ENCODE peak calls at places on chromosomes 16 and 17, in six cellular contexts. Z is EH, K is heart left ventricle, Y is foreskin fibroblast, H is hypothalamus, U is mammary epithelial cell. O is an unnamed sample.

GRCh38 chr16:46743232-46743719 is 4.9 kb downstream of the MYLK3 start:
- DNase-seq in Z (peak), K (no peak), Y (peak), H (no peak), U (peak), O (peak)

GRCh38 chr17:21223086-21223485 is 9.1 kb upstream of the TMEM11 start:
- DNase-seq in Z (no peak), K (no peak), Y (no peak), H (no peak), U (no peak), O (no peak)

GRCh38 chr17:1006054-1006453 is 9.1 kb downstream of the TIMM22 start:
- DNase-seq in Z (no peak), K (no peak), Y (no peak), H (no peak), U (no peak), O (no peak)

GRCh38 chr17:79831367-79832210 is 7.7 kb downstream of the CBX4 start:
- DNase-seq in Z (no peak), K (peak), Y (no peak), H (peak), U (no peak), O (no peak)

GRCh38 chr17:41308918-41309359 is at the start of gene KRTAP16-1:
- DNase-seq in Z (no peak), K (no peak), Y (no peak), H (no peak), U (no peak), O (no peak)

GRCh38 chr16:81636298-81636960 is 142.7 kb upstream of the PLCG2 start:
- DNase-seq in Z (no peak), K (no peak), Y (no peak), H (no peak), U (no peak), O (peak)

GRCh38 chr17:72714357-72714966 is 378.0 kb downstream of the SLC39A11 start:
- DNase-seq in Z (no peak), K (no peak), Y (no peak), H (no peak), U (no peak), O (no peak)

GRCh38 chr17:61399131-61400057 is at the start of gene TBX2:
- DNase-seq in Z (peak), K (peak), Y (peak), H (no peak), U (peak), O (peak)

GRCh38 chr16:49953090-49953489 is 71.9 kb upstream of the CNEP1R1 start:
- DNase-seq in Z (no peak), K (no peak), Y (no peak), H (no peak), U (no peak), O (no peak)

GRCh38 chr17:66276328-66276937 is 26.0 kb upstream of the PRKCA start:
- DNase-seq in Z (peak), K (no peak), Y (peak), H (no peak), U (peak), O (peak)

GRCh38 chr16:13333336-13333735 is 431.9 kb downstream of the SHISA9 start:
- DNase-seq in Z (no peak), K (no peak), Y (peak), H (no peak), U (no peak), O (no peak)

GRCh38 chr16:53844796-53845195 is 140.8 kb downstream of the FTO start:
- DNase-seq in Z (no peak), K (no peak), Y (no peak), H (no peak), U (no peak), O (no peak)

GRCh38 chr17:71329310-71330098 is 791.3 kb upstream of the SOX9 start:
- DNase-seq in Z (no peak), K (no peak), Y (no peak), H (no peak), U (no peak), O (no peak)

GRCh38 chr17:35491417-35491816 is 42.9 kb upstream of the SLFN13 start:
- DNase-seq in Z (no peak), K (no peak), Y (no peak), H (no peak), U (no peak), O (no peak)

GRCh38 chr17:34892864-34893263 is 68.4 kb downstream of the CCT6B start:
- DNase-seq in Z (peak), K (no peak), Y (peak), H (no peak), U (no peak), O (no peak)

GRCh38 chr17:69761767-69762321 is 313.2 kb upstream of the KCNJ16 start:
- DNase-seq in Z (peak), K (no peak), Y (peak), H (no peak), U (peak), O (peak)

GRCh38 chr16:15961060-15961511 is 11.7 kb downstream of the ABCC1 start:
- DNase-seq in Z (no peak), K (no peak), Y (no peak), H (no peak), U (no peak), O (no peak)

GRCh38 chr16:19555938-19556778 is 655 bp downstream of the VPS35L start:
- DNase-seq in Z (peak), K (no peak), Y (peak), H (no peak), U (peak), O (peak)

GRCh38 chr16:18062713-18063112 is 273.8 kb downstream of the NPIPA8 start:
- DNase-seq in Z (no peak), K (no peak), Y (no peak), H (no peak), U (no peak), O (no peak)

GRCh38 chr17:17661834-17662233 is 19.4 kb upstream of the RAI1 start:
- DNase-seq in Z (no peak), K (no peak), Y (no peak), H (no peak), U (no peak), O (no peak)